ENCODE peak calls at places on chromosomes 16 and 17, in seven cellular contexts. One of them, this sample, is unnamed.

GRCh38 chr16:20915733-20916132 is 15.2 kb downstream of the LYRM1 start:
- DNase-seq in anterior cingulate cortex: no peak
- DNase-seq in cardiac muscle cell: no peak
- DNase-seq in GM12865: no peak
- DNase-seq in GM12891: no peak
- DNase-seq in NCI-H69: no peak
- DNase-seq in Peyer's patch: no peak
- DNase-seq in this sample: peak

GRCh38 chr16:79185681-79186080 is 414.9 kb downstream of the MAF start:
- DNase-seq in anterior cingulate cortex: no peak
- DNase-seq in cardiac muscle cell: no peak
- DNase-seq in GM12865: no peak
- DNase-seq in GM12891: no peak
- DNase-seq in NCI-H69: peak
- DNase-seq in Peyer's patch: no peak
- DNase-seq in this sample: no peak

GRCh38 chr17:28667870-28668269 is 5.9 kb downstream of the SUPT6H start:
- DNase-seq in anterior cingulate cortex: no peak
- DNase-seq in cardiac muscle cell: no peak
- DNase-seq in GM12865: no peak
- DNase-seq in GM12891: no peak
- DNase-seq in NCI-H69: peak
- DNase-seq in Peyer's patch: no peak
- DNase-seq in this sample: no peak

GRCh38 chr16:79505344-79505743 is 95.2 kb downstream of the MAF start:
- DNase-seq in anterior cingulate cortex: no peak
- DNase-seq in cardiac muscle cell: no peak
- DNase-seq in GM12865: no peak
- DNase-seq in GM12891: no peak
- DNase-seq in NCI-H69: no peak
- DNase-seq in Peyer's patch: no peak
- DNase-seq in this sample: no peak

GRCh38 chr16:29784157-29784556 is 6.1 kb downstream of the ZG16 start:
- DNase-seq in anterior cingulate cortex: no peak
- DNase-seq in cardiac muscle cell: no peak
- DNase-seq in GM12865: peak
- DNase-seq in GM12891: no peak
- DNase-seq in NCI-H69: no peak
- DNase-seq in Peyer's patch: no peak
- DNase-seq in this sample: no peak

GRCh38 chr17:73267648-73268537 is 6.2 kb upstream of the CPSF4L start:
- DNase-seq in anterior cingulate cortex: peak
- DNase-seq in cardiac muscle cell: no peak
- DNase-seq in GM12865: no peak
- DNase-seq in GM12891: no peak
- DNase-seq in NCI-H69: no peak
- DNase-seq in Peyer's patch: no peak
- DNase-seq in this sample: no peak

GRCh38 chr16:30736995-30737793 is 11.0 kb upstream of the PHKG2 start:
- DNase-seq in anterior cingulate cortex: no peak
- DNase-seq in cardiac muscle cell: no peak
- DNase-seq in GM12865: no peak
- DNase-seq in GM12891: no peak
- DNase-seq in NCI-H69: no peak
- DNase-seq in Peyer's patch: no peak
- DNase-seq in this sample: no peak

GRCh38 chr16:85929259-85929704 is 30.3 kb downstream of the IRF8 start:
- DNase-seq in anterior cingulate cortex: no peak
- DNase-seq in cardiac muscle cell: no peak
- DNase-seq in GM12865: no peak
- DNase-seq in GM12891: no peak
- DNase-seq in NCI-H69: no peak
- DNase-seq in Peyer's patch: no peak
- DNase-seq in this sample: no peak

GRCh38 chr16:497258-497657 is 30.3 kb upstream of the CAPN15 start:
- DNase-seq in anterior cingulate cortex: no peak
- DNase-seq in cardiac muscle cell: no peak
- DNase-seq in GM12865: no peak
- DNase-seq in GM12891: no peak
- DNase-seq in NCI-H69: no peak
- DNase-seq in Peyer's patch: no peak
- DNase-seq in this sample: peak

GRCh38 chr17:5472511-5472910 is 3.7 kb upstream of the DHX33 start:
- DNase-seq in anterior cingulate cortex: no peak
- DNase-seq in cardiac muscle cell: no peak
- DNase-seq in GM12865: no peak
- DNase-seq in GM12891: no peak
- DNase-seq in NCI-H69: no peak
- DNase-seq in Peyer's patch: no peak
- DNase-seq in this sample: no peak

GRCh38 chr16:82082543-82083244 is 47.6 kb downstream of the HSD17B2 start:
- DNase-seq in anterior cingulate cortex: no peak
- DNase-seq in cardiac muscle cell: no peak
- DNase-seq in GM12865: peak
- DNase-seq in GM12891: no peak
- DNase-seq in NCI-H69: no peak
- DNase-seq in Peyer's patch: no peak
- DNase-seq in this sample: no peak

GRCh38 chr16:66741131-66741900 is 10.1 kb downstream of the DYNC1LI2 start:
- DNase-seq in anterior cingulate cortex: peak
- DNase-seq in cardiac muscle cell: no peak
- DNase-seq in GM12865: no peak
- DNase-seq in GM12891: no peak
- DNase-seq in NCI-H69: peak
- DNase-seq in Peyer's patch: peak
- DNase-seq in this sample: no peak

GRCh38 chr17:51617876-51618455 is 357.6 kb downstream of the UTP18 start:
- DNase-seq in anterior cingulate cortex: no peak
- DNase-seq in cardiac muscle cell: no peak
- DNase-seq in GM12865: no peak
- DNase-seq in GM12891: no peak
- DNase-seq in NCI-H69: no peak
- DNase-seq in Peyer's patch: no peak
- DNase-seq in this sample: no peak

GRCh38 chr16:54193656-54194007 is 93.0 kb downstream of the IRX3 start:
- DNase-seq in anterior cingulate cortex: peak
- DNase-seq in cardiac muscle cell: peak
- DNase-seq in GM12865: peak
- DNase-seq in GM12891: peak
- DNase-seq in NCI-H69: peak
- DNase-seq in Peyer's patch: no peak
- DNase-seq in this sample: peak

GRCh38 chr17:559699-560378 is 154.8 kb downstream of the VPS53 start:
- DNase-seq in anterior cingulate cortex: no peak
- DNase-seq in cardiac muscle cell: no peak
- DNase-seq in GM12865: no peak
- DNase-seq in GM12891: no peak
- DNase-seq in NCI-H69: no peak
- DNase-seq in Peyer's patch: no peak
- DNase-seq in this sample: no peak

GRCh38 chr16:74999683-75000480 is 1.1 kb downstream of the ZNRF1 start:
- DNase-seq in anterior cingulate cortex: peak
- DNase-seq in cardiac muscle cell: peak
- DNase-seq in GM12865: peak
- DNase-seq in GM12891: peak
- DNase-seq in NCI-H69: peak
- DNase-seq in Peyer's patch: peak
- DNase-seq in this sample: no peak

GRCh38 chr17:81334419-81334896 is 39.4 kb upstream of the SLC38A10 start:
- DNase-seq in anterior cingulate cortex: no peak
- DNase-seq in cardiac muscle cell: no peak
- DNase-seq in GM12865: no peak
- DNase-seq in GM12891: no peak
- DNase-seq in NCI-H69: no peak
- DNase-seq in Peyer's patch: no peak
- DNase-seq in this sample: no peak

GRCh38 chr16:12318661-12319463 is 342.3 kb downstream of the SNX29 start:
- DNase-seq in anterior cingulate cortex: no peak
- DNase-seq in cardiac muscle cell: no peak
- DNase-seq in GM12865: no peak
- DNase-seq in GM12891: no peak
- DNase-seq in NCI-H69: no peak
- DNase-seq in Peyer's patch: no peak
- DNase-seq in this sample: no peak